ENCODE peak calls at places on chromosomes 13 and 19, in five cellular contexts. Y is T-helper 22 cell; Z is stimulated activated CD8-positive, alpha-beta memory T cell treated with anti-CD3 and anti-CD28 coated beads, Interleukin-2, amount 100 ng/mL, for 1 hour; X is activated CD4-positive, CD25-positive, alpha-beta regulatory T cell treated with anti-CD3 and anti-CD28 coated beads, Interleukin-2, amount 50 U/mL, for 16 hours; A is lower lobe of right lung. C is an unnamed sample.

GRCh38 chr19:4365341-4365740 is 22.0 kb downstream of the MPND start:
- DNase-seq in X (no peak), Z (no peak), A (peak), Y (no peak), C (no peak)

GRCh38 chr19:12064266-12065099 is at the start of gene ZNF844:
- DNase-seq in A (peak), Z (peak), X (peak), Y (no peak), C (peak)

GRCh38 chr13:43263047-43263446 is 239.7 kb downstream of the DNAJC15 start:
- DNase-seq in Z (no peak), Y (no peak), X (no peak), A (no peak), C (no peak)

GRCh38 chr13:48715977-48716376 is 62.2 kb downstream of the CYSLTR2 start:
- DNase-seq in X (no peak), Z (no peak), A (no peak), Y (no peak), C (no peak)

GRCh38 chr13:27968316-27969072 is 621 bp downstream of the CDX2 start:
- DNase-seq in A (no peak), X (no peak), Y (no peak), Z (no peak), C (no peak)

GRCh38 chr13:96223231-96223630 is 133.3 kb downstream of the HS6ST3 start:
- DNase-seq in Y (no peak), X (no peak), Z (no peak), A (no peak), C (no peak)

GRCh38 chr19:45715139-45715538 is 15.6 kb downstream of the FBXO46 start:
- DNase-seq in Y (no peak), Z (no peak), A (no peak), X (no peak), C (no peak)

GRCh38 chr13:98105929-98106336 is 37.0 kb upstream of the FARP1 start:
- DNase-seq in Y (no peak), A (no peak), X (no peak), Z (no peak), C (no peak)

GRCh38 chr19:51407631-51408131 is 9.8 kb downstream of the SIGLEC10 start:
- DNase-seq in Y (no peak), X (no peak), A (no peak), Z (no peak), C (peak)

GRCh38 chr13:107124129-107124718 is 556.3 kb upstream of the ARGLU1 start:
- DNase-seq in X (no peak), Y (no peak), Z (no peak), A (no peak), C (peak)

GRCh38 chr13:35489050-35489449 is 12.6 kb upstream of the MAB21L1 start:
- DNase-seq in A (no peak), Y (no peak), Z (no peak), X (no peak), C (no peak)

GRCh38 chr13:29758591-29759114 is 91.8 kb downstream of the UBL3 start:
- DNase-seq in A (peak), Y (peak), Z (peak), X (peak), C (peak)

GRCh38 chr19:34555447-34555846 is 73.9 kb downstream of the WTIP start:
- DNase-seq in A (no peak), Y (no peak), Z (no peak), X (no peak), C (no peak)

GRCh38 chr13:79128158-79128557 is 277.9 kb downstream of the RBM26 start:
- DNase-seq in Y (no peak), A (no peak), X (no peak), Z (no peak), C (no peak)

GRCh38 chr19:8610041-8610927 is at the start of gene ADAMTS10:
- DNase-seq in A (no peak), Y (peak), Z (no peak), X (no peak), C (no peak)

GRCh38 chr13:67062160-67062559 is 168.0 kb downstream of the PCDH9 start:
- DNase-seq in Y (no peak), Z (no peak), A (no peak), X (no peak), C (peak)

GRCh38 chr13:27667946-27668345 is 46.3 kb downstream of the POLR1D start:
- DNase-seq in X (no peak), Y (no peak), A (no peak), Z (no peak), C (no peak)

GRCh38 chr13:77584111-77584510 is 48.6 kb downstream of the SCEL start:
- DNase-seq in X (no peak), Z (no peak), A (no peak), Y (no peak), C (peak)

GRCh38 chr13:62324842-62325241 is 909.2 kb upstream of the PCDH20 start:
- DNase-seq in A (no peak), X (no peak), Z (no peak), Y (no peak), C (no peak)

GRCh38 chr19:47035127-47035494 is 13.3 kb downstream of the TMEM160 start:
- DNase-seq in Z (no peak), Y (no peak), A (no peak), X (no peak), C (no peak)

GRCh38 chr19:38247734-38248268 is 8.4 kb downstream of the PPP1R14A start:
- DNase-seq in Y (no peak), X (no peak), Z (no peak), A (no peak), C (peak)

GRCh38 chr19:3361384-3362216 is 4.8 kb upstream of the NFIC start:
- DNase-seq in Y (no peak), Z (no peak), A (no peak), X (no peak), C (no peak)

GRCh38 chr19:11450570-11451326 is 15.3 kb downstream of the PRKCSH start:
- DNase-seq in Z (no peak), A (no peak), Y (no peak), X (no peak), C (no peak)

GRCh38 chr13:97627566-97627965 is 193.6 kb downstream of the RAP2A start:
- DNase-seq in A (no peak), Y (no peak), Z (no peak), X (no peak), C (peak)

GRCh38 chr13:85204668-85205344 is 594.4 kb downstream of the SLITRK6 start:
- DNase-seq in A (no peak), X (no peak), Y (no peak), Z (no peak), C (no peak)

GRCh38 chr13:108213946-108214345 is 1.4 kb downstream of the LIG4 start:
- DNase-seq in Z (no peak), A (no peak), Y (no peak), X (no peak), C (no peak)

GRCh38 chr13:19957320-19958118 is 1.0 kb upstream of the ZMYM2 start:
- DNase-seq in Y (peak), Z (peak), A (peak), X (peak), C (peak)

GRCh38 chr13:20383058-20383457 is 142.6 kb downstream of the CRYL1 start:
- DNase-seq in A (no peak), Z (no peak), Y (no peak), X (no peak), C (no peak)

GRCh38 chr13:113124211-113125025 is 1.8 kb downstream of the F10 start:
- DNase-seq in A (peak), Y (no peak), X (no peak), Z (no peak), C (no peak)

GRCh38 chr19:49427855-49428546 is 2.8 kb downstream of the GFY start:
- DNase-seq in X (no peak), Y (no peak), Z (no peak), A (no peak), C (no peak)

GRCh38 chr13:19592657-19593175 is 31.4 kb upstream of the TPTE2 start:
- DNase-seq in X (no peak), Y (no peak), Z (no peak), A (no peak), C (no peak)

GRCh38 chr19:32779082-32779481 is 59.5 kb downstream of the TDRD12 start:
- DNase-seq in Y (no peak), X (no peak), A (no peak), Z (no peak), C (no peak)

GRCh38 chr13:68369739-68370138 is 1139.6 kb upstream of the PCDH9 start:
- DNase-seq in Z (no peak), X (no peak), Y (no peak), A (no peak), C (no peak)

GRCh38 chr19:7900401-7900870 is 3.2 kb upstream of the MAP2K7 start:
- DNase-seq in A (peak), Y (no peak), Z (no peak), X (no peak), C (no peak)

C was measured in pons.